ENCODE peak calls at places on chromosomes 4 and X, in six cellular contexts. M, I, O, V, C and Q are unnamed samples.

GRCh38 chrX:148049441-148049840 is 68.3 kb downstream of the FMR1NB start:
- DNase-seq in M (peak; percentile 18), I (peak; percentile 1), O (peak; percentile 16), V (no peak), C (peak; percentile 1), Q (no peak)

GRCh38 chrX:49878128-49878833 is 1.0 kb upstream of the USP27X start:
- DNase-seq in M (no peak), I (no peak), O (peak; percentile 32), V (peak; percentile 64), C (no peak), Q (no peak)

GRCh38 chr4:106365613-106366012 is 3.0 kb downstream of the GIMD1 start:
- DNase-seq in M (peak; percentile 95), I (peak; percentile 24), O (no peak), V (no peak), C (no peak), Q (no peak)

GRCh38 chr4:112510468-112511293 is 5.3 kb downstream of the NEUROG2 start:
- DNase-seq in M (no peak), I (no peak), O (no peak), V (no peak), C (no peak), Q (no peak)

GRCh38 chr4:5710065-5710961 is 688 bp upstream of the EVC start:
- DNase-seq in M (peak; percentile 18), I (peak; percentile 44), O (no peak), V (peak; percentile 14), C (no peak), Q (no peak)

GRCh38 chrX:7362111-7362510 is 214.2 kb upstream of the PUDP start:
- DNase-seq in M (no peak), I (no peak), O (no peak), V (no peak), C (no peak), Q (no peak)

GRCh38 chr4:17128268-17128667 is 229.8 kb upstream of the LDB2 start:
- DNase-seq in M (peak; percentile 44), I (no peak), O (no peak), V (no peak), C (no peak), Q (no peak)

GRCh38 chrX:43581888-43582539 is 74.1 kb upstream of the MAOA start:
- DNase-seq in M (no peak), I (no peak), O (no peak), V (no peak), C (no peak), Q (no peak)

GRCh38 chrX:129161108-129161507 is 362.2 kb downstream of the SMARCA1 start:
- DNase-seq in M (no peak), I (no peak), O (no peak), V (no peak), C (no peak), Q (no peak)

GRCh38 chrX:70433848-70434351 is 10.7 kb upstream of the DLG3 start:
- DNase-seq in M (peak; percentile 31), I (peak; percentile 53), O (peak; percentile 80), V (peak; percentile 81), C (peak; percentile 49), Q (peak; percentile 80)

GRCh38 chr4:185833055-185833598 is 21.1 kb upstream of the SORBS2 start:
- DNase-seq in M (peak; percentile 21), I (no peak), O (no peak), V (no peak), C (no peak), Q (peak; percentile 71)

GRCh38 chrX:8879750-8880149 is 78.6 kb upstream of the FAM9A start:
- DNase-seq in M (peak; percentile 3), I (peak; percentile 1), O (peak; percentile 35), V (no peak), C (no peak), Q (peak; percentile 51)

GRCh38 chr4:153763404-153763803 is 3.6 kb upstream of the RNF175 start:
- DNase-seq in M (no peak), I (no peak), O (no peak), V (no peak), C (no peak), Q (no peak)

GRCh38 chr4:110668463-110669245 is 45.8 kb upstream of the PITX2 start:
- DNase-seq in M (no peak), I (no peak), O (no peak), V (no peak), C (no peak), Q (no peak)

GRCh38 chrX:44997888-44998287 is 124.9 kb downstream of the KDM6A start:
- DNase-seq in M (no peak), I (no peak), O (no peak), V (no peak), C (no peak), Q (no peak)

GRCh38 chr4:74537459-74537858 is 92.5 kb downstream of the AREG start:
- DNase-seq in M (no peak), I (no peak), O (no peak), V (no peak), C (no peak), Q (no peak)

GRCh38 chr4:145484240-145484846 is 2.7 kb downstream of the SMAD1 start:
- DNase-seq in M (no peak), I (no peak), O (no peak), V (no peak), C (no peak), Q (no peak)

GRCh38 chr4:168695288-168695687 is 198.4 kb downstream of the PALLD start:
- DNase-seq in M (no peak), I (no peak), O (no peak), V (no peak), C (no peak), Q (no peak)

GRCh38 chr4:81199831-81200230 is 15.2 kb downstream of the PRKG2 start:
- DNase-seq in M (no peak), I (no peak), O (no peak), V (no peak), C (no peak), Q (no peak)

GRCh38 chr4:139866270-139866962 is 200.8 kb downstream of the MGST2 start:
- DNase-seq in M (no peak), I (no peak), O (no peak), V (no peak), C (no peak), Q (no peak)

GRCh38 chrX:29308726-29309125 is 721.5 kb downstream of the IL1RAPL1 start:
- DNase-seq in M (no peak), I (no peak), O (no peak), V (no peak), C (no peak), Q (no peak)

GRCh38 chr4:182555997-182556418 is 312.8 kb downstream of the TENM3 start:
- DNase-seq in M (peak; percentile 91), I (no peak), O (no peak), V (no peak), C (no peak), Q (peak; percentile 15)

GRCh38 chr4:173960398-173960797 is 323.1 kb downstream of the FBXO8 start:
- DNase-seq in M (no peak), I (no peak), O (no peak), V (no peak), C (no peak), Q (no peak)

GRCh38 chrX:23952984-23953907 is 45.4 kb downstream of the CXorf58 start:
- DNase-seq in M (no peak), I (no peak), O (peak; percentile 73), V (no peak), C (no peak), Q (peak; percentile 6)

GRCh38 chr4:153233761-153234371 is 29.6 kb downstream of the TRIM2 start:
- DNase-seq in M (peak; percentile 93), I (peak; percentile 28), O (no peak), V (no peak), C (peak; percentile 78), Q (peak; percentile 53)

GRCh38 chr4:13169731-13170130 is 314.4 kb downstream of the RAB28 start:
- DNase-seq in M (no peak), I (no peak), O (no peak), V (no peak), C (no peak), Q (no peak)

DNA sequence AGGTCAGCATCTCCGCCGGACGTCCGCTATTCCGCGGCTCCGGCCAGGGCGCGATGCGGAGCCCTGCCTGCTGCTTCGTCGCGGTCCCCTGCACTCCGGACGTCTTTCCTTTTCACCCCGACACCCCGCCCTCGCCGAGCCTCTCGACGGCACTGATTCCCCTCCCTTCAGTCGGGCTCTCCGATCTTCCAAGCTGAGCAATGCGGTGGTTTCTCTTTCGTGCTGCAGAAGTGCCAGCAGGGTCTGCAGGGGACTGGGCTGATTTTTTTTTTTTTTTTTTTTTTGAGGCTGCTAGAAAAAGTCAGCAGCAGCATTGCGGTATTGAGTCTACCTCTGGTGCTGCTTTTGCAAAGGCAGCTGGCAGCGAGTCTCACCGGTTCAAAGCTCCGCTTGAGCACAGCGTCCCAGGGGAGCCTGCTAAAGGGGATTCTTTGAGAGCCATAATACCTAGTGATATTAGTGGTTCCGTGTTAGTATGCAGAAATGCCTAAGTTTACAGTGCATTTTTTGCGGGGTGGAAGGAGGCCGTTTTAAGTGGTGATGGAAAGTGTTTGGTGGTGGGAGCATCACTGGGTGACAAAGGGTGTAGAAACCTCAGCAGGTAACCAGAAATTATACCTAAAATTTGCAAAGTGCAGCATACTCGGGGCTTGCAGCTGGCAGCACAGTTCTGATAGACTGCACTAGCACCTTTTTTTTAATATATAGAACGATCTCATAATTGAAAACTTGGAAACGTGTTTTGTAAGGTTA is 969 bp downstream of the STIM2 start:
- DNase-seq in M (peak; percentile 65), I (peak; percentile 11), O (peak; percentile 52), V (peak; percentile 86), C (no peak), Q (peak; percentile 70)
- TF ChIP-seq POLR2A in M (no peak), I (no peak), O (no peak), V (peak; percentile 53), C (no peak), Q (peak; percentile 32)

DNA sequence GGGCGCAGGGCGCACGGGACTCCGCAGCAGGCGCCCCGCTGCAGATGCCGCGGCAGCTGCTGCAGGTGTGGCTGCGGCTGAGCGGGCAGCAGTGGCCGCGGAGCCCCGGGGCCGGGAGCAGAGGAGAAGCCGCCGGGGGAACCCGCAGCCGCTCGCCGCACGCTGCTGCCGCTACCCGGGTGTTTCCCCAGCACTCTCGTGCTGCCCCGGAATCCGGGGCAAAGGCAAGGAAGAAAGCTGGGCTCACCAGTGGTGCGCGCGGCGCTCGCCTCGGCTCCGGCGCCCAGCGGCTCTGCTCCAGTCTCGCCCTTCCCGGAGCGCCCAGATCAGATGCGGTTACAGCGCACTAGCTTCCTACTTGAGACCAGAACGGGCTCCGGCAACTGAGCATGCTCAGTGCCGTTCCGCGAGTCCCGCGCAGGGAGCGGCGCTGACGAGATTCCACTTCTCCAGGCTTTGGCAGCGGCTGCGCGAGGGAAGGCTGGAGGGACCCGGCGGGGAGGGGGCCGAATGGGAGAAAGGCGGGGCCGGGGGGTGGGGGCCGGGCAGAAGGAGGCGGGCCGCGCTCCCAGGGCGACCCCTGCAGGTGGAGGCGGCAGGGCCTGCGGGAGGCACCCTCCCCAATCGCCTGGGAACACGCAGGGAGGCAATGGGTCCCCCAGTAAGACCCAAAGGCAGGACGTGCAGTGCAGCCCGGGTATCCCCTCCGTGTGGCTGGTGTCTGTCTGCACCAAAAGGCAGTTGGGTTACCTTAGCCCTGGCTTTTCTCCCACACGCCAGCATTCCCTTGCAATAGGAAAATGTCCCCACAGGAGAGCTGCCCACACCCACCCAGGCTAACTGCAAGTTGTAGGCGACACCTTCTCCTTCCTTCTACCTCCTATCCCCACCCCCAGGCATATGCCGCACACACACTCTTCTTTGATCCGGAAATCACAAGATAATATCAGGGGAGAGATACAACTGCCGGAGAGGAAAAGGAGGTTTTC is at the start of gene APBB2:
- DNase-seq in M (peak; percentile 97), I (peak; percentile 86), O (peak; percentile 84), V (peak; percentile 97), C (peak; percentile 93), Q (peak; percentile 97)
- TF ChIP-seq POLR2A in M (peak; percentile 59), I (peak; percentile 76), O (no peak), V (peak; percentile 95), C (peak; percentile 92), Q (peak; percentile 86)

GRCh38 chr4:4289930-4290850 is at the start of the genes LYAR and ZBTB49:
- DNase-seq in M (peak; percentile 84), I (peak; percentile 85), O (peak; percentile 95), V (peak; percentile 98), C (peak; percentile 76), Q (peak; percentile 95)
- TF ChIP-seq POLR2A in M (no peak), I (peak; percentile 86), O (peak; percentile 92), V (peak; percentile 71), C (peak; percentile 87), Q (peak; percentile 82)

GRCh38 chr4:73454920-73455319 is 18.9 kb downstream of the AFP start:
- DNase-seq in M (no peak), I (no peak), O (no peak), V (no peak), C (no peak), Q (no peak)
- TF ChIP-seq POLR2A in M (no peak), I (no peak), O (no peak), V (no peak), C (no peak), Q (no peak)